ENCODE peak calls at places on chromosomes 5 and 9, in six cellular contexts. One of them, this sample, is unnamed.

GRCh38 chr5:60066502-60066901 is 173.0 kb upstream of the PDE4D start:
- DNase-seq in body of pancreas: no peak
- DNase-seq in GM23338: no peak
- DNase-seq in substantia nigra: no peak
- DNase-seq in right lobe of liver: no peak
- DNase-seq in foreskin keratinocyte: peak
- DNase-seq in this sample: no peak

GRCh38 chr5:174624754-174625506 is 99.5 kb upstream of the MSX2 start:
- DNase-seq in body of pancreas: no peak
- DNase-seq in GM23338: no peak
- DNase-seq in substantia nigra: no peak
- DNase-seq in right lobe of liver: no peak
- DNase-seq in foreskin keratinocyte: no peak
- DNase-seq in this sample: no peak

GRCh38 chr5:151164687-151165392 is 7.3 kb upstream of the ANXA6 start:
- DNase-seq in body of pancreas: peak
- DNase-seq in GM23338: peak
- DNase-seq in substantia nigra: peak
- DNase-seq in right lobe of liver: no peak
- DNase-seq in foreskin keratinocyte: peak
- DNase-seq in this sample: peak

GRCh38 chr5:124001216-124001615 is 489.2 kb downstream of the CSNK1G3 start:
- DNase-seq in body of pancreas: no peak
- DNase-seq in GM23338: peak
- DNase-seq in substantia nigra: no peak
- DNase-seq in right lobe of liver: no peak
- DNase-seq in foreskin keratinocyte: no peak
- DNase-seq in this sample: no peak

GRCh38 chr9:34254141-34254913 is 74.7 kb downstream of the KIF24 start:
- DNase-seq in body of pancreas: no peak
- DNase-seq in GM23338: no peak
- DNase-seq in substantia nigra: no peak
- DNase-seq in right lobe of liver: no peak
- DNase-seq in foreskin keratinocyte: peak
- DNase-seq in this sample: no peak

GRCh38 chr9:14573319-14573718 is 119.9 kb downstream of the ZDHHC21 start:
- DNase-seq in body of pancreas: no peak
- DNase-seq in GM23338: no peak
- DNase-seq in substantia nigra: no peak
- DNase-seq in right lobe of liver: no peak
- DNase-seq in foreskin keratinocyte: no peak
- DNase-seq in this sample: no peak

GRCh38 chr5:88979244-88979643 is 96.3 kb upstream of the MEF2C start:
- DNase-seq in body of pancreas: no peak
- DNase-seq in GM23338: peak
- DNase-seq in substantia nigra: no peak
- DNase-seq in right lobe of liver: no peak
- DNase-seq in foreskin keratinocyte: peak
- DNase-seq in this sample: no peak

GRCh38 chr5:62596096-62596495 is 17.5 kb downstream of the LRRC70 start:
- DNase-seq in body of pancreas: no peak
- DNase-seq in GM23338: no peak
- DNase-seq in substantia nigra: no peak
- DNase-seq in right lobe of liver: no peak
- DNase-seq in foreskin keratinocyte: no peak
- DNase-seq in this sample: no peak

GRCh38 chr5:139767960-139768359 is 27.6 kb upstream of the PSD2 start:
- DNase-seq in body of pancreas: no peak
- DNase-seq in GM23338: no peak
- DNase-seq in substantia nigra: no peak
- DNase-seq in right lobe of liver: peak
- DNase-seq in foreskin keratinocyte: no peak
- DNase-seq in this sample: no peak

GRCh38 chr9:111726949-111727348 is 65.5 kb downstream of the GNG10 start:
- DNase-seq in body of pancreas: no peak
- DNase-seq in GM23338: no peak
- DNase-seq in substantia nigra: no peak
- DNase-seq in right lobe of liver: no peak
- DNase-seq in foreskin keratinocyte: no peak
- DNase-seq in this sample: no peak

GRCh38 chr5:159953609-159954008 is 37.3 kb downstream of the ADRA1B start:
- DNase-seq in body of pancreas: no peak
- DNase-seq in GM23338: no peak
- DNase-seq in substantia nigra: no peak
- DNase-seq in right lobe of liver: no peak
- DNase-seq in foreskin keratinocyte: no peak
- DNase-seq in this sample: no peak

GRCh38 chr5:111070272-111071134 is 1.0 kb upstream of the TSLP start:
- DNase-seq in body of pancreas: peak
- DNase-seq in GM23338: peak
- DNase-seq in substantia nigra: no peak
- DNase-seq in right lobe of liver: peak
- DNase-seq in foreskin keratinocyte: no peak
- DNase-seq in this sample: no peak

GRCh38 chr9:120935383-120935857 is 8.8 kb upstream of the TRAF1 start:
- DNase-seq in body of pancreas: peak
- DNase-seq in GM23338: no peak
- DNase-seq in substantia nigra: peak
- DNase-seq in right lobe of liver: peak
- DNase-seq in foreskin keratinocyte: peak
- DNase-seq in this sample: no peak

GRCh38 chr5:89268460-89268859 is 385.5 kb upstream of the MEF2C start:
- DNase-seq in body of pancreas: peak
- DNase-seq in GM23338: no peak
- DNase-seq in substantia nigra: no peak
- DNase-seq in right lobe of liver: no peak
- DNase-seq in foreskin keratinocyte: peak
- DNase-seq in this sample: no peak

GRCh38 chr9:129685220-129685932 is 19.9 kb downstream of the PRRX2 start:
- DNase-seq in body of pancreas: no peak
- DNase-seq in GM23338: no peak
- DNase-seq in substantia nigra: no peak
- DNase-seq in right lobe of liver: no peak
- DNase-seq in foreskin keratinocyte: peak
- DNase-seq in this sample: no peak

GRCh38 chr5:2756211-2756746 is 4.8 kb upstream of the IRX2 start:
- DNase-seq in body of pancreas: no peak
- DNase-seq in GM23338: peak
- DNase-seq in substantia nigra: no peak
- DNase-seq in right lobe of liver: no peak
- DNase-seq in foreskin keratinocyte: no peak
- DNase-seq in this sample: no peak

GRCh38 chr5:132746592-132747063 is 598 bp upstream of the CCNI2 start:
- DNase-seq in body of pancreas: peak
- DNase-seq in GM23338: peak
- DNase-seq in substantia nigra: no peak
- DNase-seq in right lobe of liver: no peak
- DNase-seq in foreskin keratinocyte: peak
- DNase-seq in this sample: no peak

GRCh38 chr5:169745441-169746146 is 108.5 kb downstream of the DOCK2 start:
- DNase-seq in body of pancreas: no peak
- DNase-seq in GM23338: no peak
- DNase-seq in substantia nigra: no peak
- DNase-seq in right lobe of liver: no peak
- DNase-seq in foreskin keratinocyte: peak
- DNase-seq in this sample: no peak

GRCh38 chr5:135019314-135019713 is 14.7 kb downstream of the PITX1 start:
- DNase-seq in body of pancreas: no peak
- DNase-seq in GM23338: peak
- DNase-seq in substantia nigra: no peak
- DNase-seq in right lobe of liver: peak
- DNase-seq in foreskin keratinocyte: no peak
- DNase-seq in this sample: no peak

GRCh38 chr5:138981606-138982005 is 106.5 kb upstream of the LRRTM2 start:
- DNase-seq in body of pancreas: no peak
- DNase-seq in GM23338: no peak
- DNase-seq in substantia nigra: no peak
- DNase-seq in right lobe of liver: no peak
- DNase-seq in foreskin keratinocyte: no peak
- DNase-seq in this sample: no peak

GRCh38 chr5:14421851-14422250 is 159.7 kb upstream of the OTULINL start:
- DNase-seq in body of pancreas: no peak
- DNase-seq in GM23338: no peak
- DNase-seq in substantia nigra: no peak
- DNase-seq in right lobe of liver: no peak
- DNase-seq in foreskin keratinocyte: peak
- DNase-seq in this sample: no peak

GRCh38 chr9:15837079-15837679 is 284.3 kb downstream of the CCDC171 start:
- DNase-seq in body of pancreas: peak
- DNase-seq in GM23338: peak
- DNase-seq in substantia nigra: no peak
- DNase-seq in right lobe of liver: no peak
- DNase-seq in foreskin keratinocyte: peak
- DNase-seq in this sample: no peak

GRCh38 chr9:70466976-70467551 is 52.6 kb upstream of the KLF9 start:
- DNase-seq in body of pancreas: peak
- DNase-seq in GM23338: no peak
- DNase-seq in substantia nigra: no peak
- DNase-seq in right lobe of liver: no peak
- DNase-seq in foreskin keratinocyte: peak
- DNase-seq in this sample: no peak

GRCh38 chr5:177471610-177472356 is 1.7 kb downstream of the DBN1 start:
- DNase-seq in body of pancreas: no peak
- DNase-seq in GM23338: no peak
- DNase-seq in substantia nigra: no peak
- DNase-seq in right lobe of liver: no peak
- DNase-seq in foreskin keratinocyte: no peak
- DNase-seq in this sample: no peak

GRCh38 chr9:127755558-127756060 is 20.5 kb upstream of the TOR2A start:
- DNase-seq in body of pancreas: no peak
- DNase-seq in GM23338: no peak
- DNase-seq in substantia nigra: no peak
- DNase-seq in right lobe of liver: no peak
- DNase-seq in foreskin keratinocyte: no peak
- DNase-seq in this sample: no peak

GRCh38 chr9:127761061-127761460 is 17.4 kb downstream of the SH2D3C start:
- DNase-seq in body of pancreas: no peak
- DNase-seq in GM23338: no peak
- DNase-seq in substantia nigra: no peak
- DNase-seq in right lobe of liver: no peak
- DNase-seq in foreskin keratinocyte: no peak
- DNase-seq in this sample: no peak

GRCh38 chr9:127761491-127761904 is 17.0 kb downstream of the SH2D3C start:
- DNase-seq in body of pancreas: no peak
- DNase-seq in GM23338: no peak
- DNase-seq in substantia nigra: no peak
- DNase-seq in right lobe of liver: no peak
- DNase-seq in foreskin keratinocyte: no peak
- DNase-seq in this sample: no peak

GRCh38 chr9:127756233-127756632 is 21.1 kb upstream of the TOR2A start:
- DNase-seq in body of pancreas: no peak
- DNase-seq in GM23338: no peak
- DNase-seq in substantia nigra: no peak
- DNase-seq in right lobe of liver: no peak
- DNase-seq in foreskin keratinocyte: no peak
- DNase-seq in this sample: no peak

GRCh38 chr9:127758843-127759242 is 19.6 kb downstream of the SH2D3C start:
- DNase-seq in body of pancreas: no peak
- DNase-seq in GM23338: no peak
- DNase-seq in substantia nigra: no peak
- DNase-seq in right lobe of liver: no peak
- DNase-seq in foreskin keratinocyte: no peak
- DNase-seq in this sample: no peak
- H3K27ac ChIP-seq in body of pancreas: no peak
- H3K27ac ChIP-seq in GM23338: no peak
- H3K27ac ChIP-seq in substantia nigra: no peak
- H3K27ac ChIP-seq in right lobe of liver: no peak
- H3K27ac ChIP-seq in foreskin keratinocyte: no peak
- H3K27ac ChIP-seq in this sample: no peak

DNA sequence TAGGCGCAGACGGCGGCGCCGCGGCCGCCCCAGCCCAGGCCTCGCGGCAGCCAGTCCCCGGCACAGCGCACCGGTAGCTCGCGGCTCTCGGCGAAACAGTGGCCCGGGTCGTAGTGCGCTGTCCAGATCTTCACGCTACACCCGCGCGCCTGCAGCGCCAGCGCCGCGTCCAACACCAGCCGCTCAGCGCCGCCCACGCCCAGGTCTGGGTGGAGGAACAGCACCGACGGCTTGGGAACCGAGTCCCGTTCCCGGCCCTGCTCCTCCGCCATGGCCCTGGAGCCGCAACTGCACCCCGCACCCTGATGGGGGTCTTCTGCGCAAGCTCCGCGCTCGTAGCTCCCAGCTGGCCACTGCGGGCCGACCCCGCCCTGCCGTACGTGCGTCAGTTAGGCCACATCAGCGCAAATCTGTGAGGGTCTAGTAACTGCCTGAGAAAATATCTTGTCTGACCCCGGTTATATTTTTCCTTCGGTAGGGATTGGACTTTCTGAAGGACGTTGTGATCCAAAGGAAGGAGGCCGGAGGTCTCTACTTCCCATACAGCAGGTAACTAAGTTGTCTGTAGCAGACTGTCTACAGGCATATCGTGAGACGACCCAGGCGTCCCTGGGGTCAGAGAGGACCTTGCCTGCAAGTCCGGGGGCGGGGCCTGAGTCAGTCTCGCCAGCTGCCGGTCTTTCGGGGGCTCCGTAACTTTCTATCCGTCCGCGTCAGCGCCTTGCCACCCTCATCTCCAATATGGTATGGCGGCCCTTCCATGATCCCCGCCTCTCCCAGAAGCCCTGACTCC is at the start of the genes ALG2 and SEC61B:
- DNase-seq in body of pancreas: peak
- DNase-seq in GM23338: peak
- DNase-seq in substantia nigra: peak
- DNase-seq in right lobe of liver: peak
- DNase-seq in foreskin keratinocyte: peak
- DNase-seq in this sample: peak
- H3K27ac ChIP-seq in body of pancreas: peak
- H3K27ac ChIP-seq in GM23338: peak
- H3K27ac ChIP-seq in substantia nigra: peak
- H3K27ac ChIP-seq in right lobe of liver: peak
- H3K27ac ChIP-seq in foreskin keratinocyte: peak
- H3K27ac ChIP-seq in this sample: peak

GRCh38 chr9:132768932-132769894 is 98.9 kb downstream of the GTF3C4 start:
- DNase-seq in body of pancreas: peak
- DNase-seq in GM23338: peak
- DNase-seq in substantia nigra: peak
- DNase-seq in right lobe of liver: no peak
- DNase-seq in foreskin keratinocyte: peak
- DNase-seq in this sample: peak
- H3K27ac ChIP-seq in body of pancreas: peak
- H3K27ac ChIP-seq in GM23338: no peak
- H3K27ac ChIP-seq in substantia nigra: peak
- H3K27ac ChIP-seq in right lobe of liver: peak
- H3K27ac ChIP-seq in foreskin keratinocyte: peak
- H3K27ac ChIP-seq in this sample: peak

DNA sequence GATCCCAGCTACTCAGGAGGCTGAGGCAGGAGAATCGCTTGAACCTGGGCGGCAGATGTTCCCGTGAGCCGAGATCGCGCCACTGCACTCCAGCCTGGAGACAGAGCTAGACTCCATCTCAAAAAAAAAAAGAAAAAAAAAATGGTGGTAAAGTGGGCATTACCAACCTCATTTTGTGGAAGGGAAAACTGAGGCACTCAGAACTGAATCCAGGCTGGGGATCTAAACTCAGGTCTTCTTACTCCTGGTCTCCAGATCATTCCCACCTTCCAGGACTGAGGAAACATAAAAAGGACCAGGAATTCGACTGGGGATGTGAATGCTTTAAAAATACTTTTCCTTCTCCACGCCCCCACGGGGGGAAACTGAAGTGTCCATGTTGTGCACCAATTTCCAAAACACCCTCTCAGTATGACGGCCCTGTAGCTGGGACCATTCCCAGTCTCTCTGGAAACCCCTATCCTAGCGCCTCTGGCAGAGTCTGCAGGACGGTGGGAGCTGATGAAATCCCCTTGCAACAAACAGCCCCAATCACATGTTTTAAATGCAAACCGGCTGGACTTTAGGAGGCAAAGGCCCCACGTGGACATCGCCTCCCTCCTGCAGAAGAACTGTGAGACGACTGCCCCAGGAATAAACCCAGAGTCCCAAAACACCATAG is 8.9 kb upstream of the AKNA start:
- DNase-seq in body of pancreas: no peak
- DNase-seq in GM23338: peak
- DNase-seq in substantia nigra: no peak
- DNase-seq in right lobe of liver: no peak
- DNase-seq in foreskin keratinocyte: no peak
- DNase-seq in this sample: no peak
- H3K27ac ChIP-seq in body of pancreas: peak
- H3K27ac ChIP-seq in GM23338: peak
- H3K27ac ChIP-seq in substantia nigra: peak
- H3K27ac ChIP-seq in right lobe of liver: peak
- H3K27ac ChIP-seq in foreskin keratinocyte: no peak
- H3K27ac ChIP-seq in this sample: peak

This sample was measured in CD4-positive, alpha-beta T cell.